ENCODE peak calls at places on chromosome 6, in eight cellular contexts. J, R, P, X, D, S, B and Z are unnamed samples.
A peak's percentile ranks its signal among the peaks of the same experiment; 100 is the strongest.

GRCh38 chr6:84763397-84764331 is 734 bp downstream of the TBX18 start:
- DNase-seq in J (peak; percentile 40), R (no peak), P (peak; percentile 90), X (no peak), D (peak; percentile 77), S (no peak), B (no peak), Z (peak; percentile 58)

GRCh38 chr6:18555750-18556149 is 168.6 kb downstream of the RNF144B start:
- DNase-seq in J (no peak), R (no peak), P (no peak), X (no peak), D (no peak), S (no peak), B (no peak), Z (no peak)

GRCh38 chr6:123913858-123914257 is 110.2 kb downstream of the NKAIN2 start:
- DNase-seq in J (no peak), R (no peak), P (no peak), X (no peak), D (no peak), S (no peak), B (no peak), Z (no peak)

GRCh38 chr6:107819976-107820551 is 4.0 kb downstream of the SCML4 start:
- DNase-seq in J (no peak), R (no peak), P (no peak), X (no peak), D (no peak), S (peak; percentile 15), B (no peak), Z (peak; percentile 40)

GRCh38 chr6:118859517-118860064 is 34.4 kb upstream of the ASF1A start:
- DNase-seq in J (no peak), R (no peak), P (no peak), X (no peak), D (no peak), S (no peak), B (no peak), Z (no peak)

GRCh38 chr6:89411019-89411268 is 1.1 kb downstream of the RRAGD start:
- DNase-seq in J (no peak), R (peak; percentile 24), P (no peak), X (no peak), D (no peak), S (peak; percentile 7), B (no peak), Z (no peak)

GRCh38 chr6:3405679-3406078 is 51.2 kb downstream of the SLC22A23 start:
- DNase-seq in J (no peak), R (no peak), P (peak; percentile 38), X (no peak), D (no peak), S (no peak), B (no peak), Z (no peak)

GRCh38 chr6:37695857-37696219 is 1.8 kb downstream of the MDGA1 start:
- DNase-seq in J (no peak), R (no peak), P (no peak), X (no peak), D (no peak), S (no peak), B (no peak), Z (peak; percentile 9)

GRCh38 chr6:56798163-56798562 is 155.5 kb upstream of the DST start:
- DNase-seq in J (no peak), R (no peak), P (no peak), X (no peak), D (no peak), S (no peak), B (no peak), Z (no peak)

GRCh38 chr6:327538-328183 is 35.4 kb downstream of the DUSP22 start:
- DNase-seq in J (no peak), R (no peak), P (no peak), X (no peak), D (no peak), S (no peak), B (no peak), Z (no peak)

GRCh38 chr6:2412731-2413130 is 167.3 kb upstream of the GMDS start:
- DNase-seq in J (no peak), R (no peak), P (no peak), X (no peak), D (no peak), S (no peak), B (no peak), Z (peak; percentile 22)

GRCh38 chr6:114288696-114289095 is 54.1 kb downstream of the HS3ST5 start:
- DNase-seq in J (no peak), R (no peak), P (no peak), X (no peak), D (no peak), S (no peak), B (no peak), Z (no peak)

GRCh38 chr6:90025418-90026089 is 131.3 kb downstream of the GJA10 start:
- DNase-seq in J (no peak), R (no peak), P (peak; percentile 5), X (no peak), D (no peak), S (no peak), B (no peak), Z (no peak)

GRCh38 chr6:15143540-15143939 is 102.3 kb upstream of the JARID2 start:
- DNase-seq in J (no peak), R (no peak), P (no peak), X (no peak), D (no peak), S (no peak), B (no peak), Z (no peak)

GRCh38 chr6:113385020-113385431 is 472.1 kb upstream of the MARCKS start:
- DNase-seq in J (no peak), R (no peak), P (no peak), X (no peak), D (no peak), S (no peak), B (no peak), Z (no peak)

GRCh38 chr6:140043357-140043756 is 668.9 kb upstream of the CITED2 start:
- DNase-seq in J (no peak), R (no peak), P (peak; percentile 73), X (no peak), D (no peak), S (no peak), B (no peak), Z (no peak)

GRCh38 chr6:128365520-128366160 is 154.8 kb downstream of the PTPRK start:
- DNase-seq in J (no peak), R (no peak), P (no peak), X (no peak), D (no peak), S (no peak), B (no peak), Z (no peak)

GRCh38 chr6:107228754-107229153 is 113.4 kb upstream of the BEND3 start:
- DNase-seq in J (no peak), R (no peak), P (no peak), X (no peak), D (no peak), S (no peak), B (no peak), Z (no peak)

GRCh38 chr6:53854843-53855567 is 60.2 kb downstream of the LRRC1 start:
- DNase-seq in J (no peak), R (no peak), P (peak; percentile 6), X (no peak), D (no peak), S (peak; percentile 2), B (no peak), Z (no peak)

DNA sequence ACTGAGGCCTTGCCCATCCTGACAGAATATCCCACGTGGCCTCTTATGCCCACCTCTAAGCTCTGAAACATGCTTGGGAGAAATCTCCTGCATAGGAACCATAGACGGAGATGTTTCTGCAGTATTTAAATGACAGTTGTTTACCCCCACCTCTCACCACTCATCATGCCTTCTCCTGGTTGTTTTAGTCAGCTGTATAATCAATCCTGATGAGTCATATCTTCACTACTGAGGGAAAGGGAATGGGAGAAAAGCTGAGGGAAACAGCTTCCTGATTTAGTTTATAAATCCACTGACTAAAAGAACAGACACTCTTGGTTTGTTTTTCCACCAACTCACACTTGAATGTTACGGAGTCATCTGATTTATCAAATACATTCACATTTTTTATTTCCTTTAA is 113.2 kb upstream of the TENT5A start:
- DNase-seq in J (no peak), R (no peak), P (no peak), X (no peak), D (no peak), S (no peak), B (no peak), Z (peak; percentile 37)
- H3K27ac ChIP-seq in J (no peak overlapping the region), R (no peak overlapping the region), P (no peak overlapping the region), X (no peak overlapping the region), D (no peak overlapping the region), S (no peak overlapping the region), B (no peak overlapping the region), Z (no peak overlapping the region)

DNA sequence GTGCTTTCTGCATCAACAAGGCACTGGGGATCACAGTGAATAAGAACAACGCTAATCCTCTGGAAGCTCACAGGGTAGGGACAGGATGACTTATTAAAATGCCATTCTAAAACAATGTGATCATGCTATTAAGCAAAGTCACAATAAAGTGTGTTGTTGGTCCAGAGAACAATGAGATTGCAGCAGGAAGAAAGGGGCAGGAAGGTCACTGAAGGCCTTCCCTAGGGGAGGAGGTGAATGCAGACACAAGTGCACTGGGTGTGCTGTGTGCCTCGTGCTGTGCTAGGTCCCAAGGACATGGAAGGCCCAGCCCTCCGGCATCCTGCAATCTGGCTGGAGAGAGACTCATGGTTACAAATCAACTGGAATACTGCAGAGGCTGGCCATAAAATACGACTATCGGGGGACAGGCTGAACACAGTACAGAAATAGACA is 55.7 kb downstream of the LYRM4 start:
- DNase-seq in J (no peak), R (no peak), P (no peak), X (no peak), D (no peak), S (no peak), B (no peak), Z (no peak)
- H3K27ac ChIP-seq in J (peak overlapping the region; percentile 35), R (no peak overlapping the region), P (peak overlapping the region; percentile 6), X (no peak overlapping the region), D (peak overlapping the region; percentile 83), S (no peak overlapping the region), B (peak overlapping the region; percentile 90), Z (peak overlapping the region; percentile 84)

GRCh38 chr6:112155900-112156299 is 68.5 kb downstream of the FAM229B start:
- DNase-seq in J (no peak), R (no peak), P (no peak), X (no peak), D (no peak), S (no peak), B (no peak), Z (peak; percentile 50)
- H3K27ac ChIP-seq in J (no peak overlapping the region), R (no peak overlapping the region), P (no peak overlapping the region), X (no peak overlapping the region), D (no peak overlapping the region), S (no peak overlapping the region), B (no peak overlapping the region), Z (no peak overlapping the region)

DNA sequence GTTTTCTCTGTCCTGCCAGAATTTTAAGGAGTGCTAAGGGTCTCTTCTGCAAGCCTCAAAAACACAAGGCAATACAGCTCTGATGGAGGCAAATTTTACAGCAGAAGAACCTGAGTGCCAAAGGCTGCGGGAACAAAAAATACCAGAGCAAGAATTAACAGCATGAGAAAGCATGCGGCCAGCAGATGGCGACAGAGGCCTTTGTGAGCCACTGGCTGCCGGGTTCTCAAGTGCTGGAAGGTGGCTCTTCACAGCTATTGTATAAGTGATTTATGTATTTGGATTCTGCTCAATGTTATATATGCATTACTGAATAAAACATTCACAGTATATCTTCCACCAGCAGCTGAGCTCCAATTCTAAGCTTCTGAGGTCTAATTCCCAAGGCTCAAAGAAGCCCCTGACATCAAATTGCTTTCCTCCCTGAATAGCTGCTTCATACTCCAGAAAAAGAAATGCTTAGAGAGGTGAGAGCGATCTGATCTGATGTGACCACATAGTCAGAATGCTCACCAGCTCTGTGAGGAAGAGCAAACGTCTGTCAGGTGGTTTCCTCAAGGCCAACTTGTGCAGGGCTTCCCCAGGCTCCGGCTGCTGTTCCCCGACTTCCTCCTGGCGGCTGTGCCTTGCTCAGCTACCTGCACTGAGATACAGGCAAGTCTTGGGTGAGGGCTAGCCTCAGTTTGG is 58.6 kb downstream of the PPP1R3G start:
- DNase-seq in J (peak; percentile 53), R (peak; percentile 79), P (peak; percentile 70), X (peak; percentile 4), D (peak; percentile 90), S (peak; percentile 81), B (peak; percentile 48), Z (peak; percentile 87)
- H3K27ac ChIP-seq in J (no peak overlapping the region), R (no peak overlapping the region), P (no peak overlapping the region), X (no peak overlapping the region), D (no peak overlapping the region), S (no peak overlapping the region), B (no peak overlapping the region), Z (no peak overlapping the region)